ENCODE peak calls at places on chromosome 2, in ten cellular contexts. K, O, W, S, R, V, M, H, J and N are unnamed samples.

GRCh38 chr2:54227798-54228197 is 28.2 kb downstream of the TSPYL6 start:
- DNase-seq in K (no peak), O (no peak), W (no peak), S (no peak), R (no peak), V (no peak), M (no peak), H (no peak), J (no peak), N (no peak)

GRCh38 chr2:60560734-60561649 is 7.5 kb upstream of the BCL11A start:
- DNase-seq in K (no peak), O (no peak), W (no peak), S (no peak), R (peak; percentile 24), V (no peak), M (no peak), H (no peak), J (no peak), N (no peak)

GRCh38 chr2:20179755-20180594 is 45.0 kb downstream of the SDC1 start:
- DNase-seq in K (no peak), O (no peak), W (no peak), S (no peak), R (no peak), V (no peak), M (no peak), H (peak; percentile 91), J (peak; percentile 85), N (no peak)

GRCh38 chr2:188884051-188884450 is 90.1 kb upstream of the COL3A1 start:
- DNase-seq in K (no peak), O (no peak), W (no peak), S (peak; percentile 74), R (peak; percentile 23), V (no peak), M (no peak), H (no peak), J (no peak), N (no peak)

GRCh38 chr2:238907717-238908173 is 59.9 kb downstream of the TWIST2 start:
- DNase-seq in K (no peak), O (no peak), W (no peak), S (no peak), R (no peak), V (no peak), M (no peak), H (no peak), J (no peak), N (no peak)

GRCh38 chr2:70861774-70862644 is 26.4 kb upstream of the CD207 start:
- DNase-seq in K (peak; percentile 50), O (peak; percentile 70), W (no peak), S (peak; percentile 69), R (peak; percentile 89), V (peak; percentile 82), M (peak; percentile 68), H (peak; percentile 79), J (peak; percentile 81), N (peak; percentile 61)

GRCh38 chr2:3022841-3023372 is 354.7 kb downstream of the EIPR1 start:
- DNase-seq in K (no peak), O (no peak), W (peak; percentile 21), S (no peak), R (no peak), V (no peak), M (no peak), H (no peak), J (peak; percentile 6), N (no peak)

GRCh38 chr2:226124548-226125011 is 675.0 kb downstream of the IRS1 start:
- DNase-seq in K (no peak), O (no peak), W (no peak), S (peak; percentile 33), R (no peak), V (no peak), M (no peak), H (no peak), J (no peak), N (no peak)

GRCh38 chr2:43023791-43024514 is 202.5 kb downstream of the ZFP36L2 start:
- DNase-seq in K (no peak), O (no peak), W (no peak), S (no peak), R (no peak), V (no peak), M (no peak), H (no peak), J (no peak), N (no peak)